ENCODE peak calls at places on chromosomes 4 and X, in seven cellular contexts. D, B, V, Q, O, K and P are unnamed samples.

GRCh38 chrX:118730500-118731247 is 3.3 kb downstream of the IL13RA1 start:
- DNase-seq in D (no peak), B (no peak), V (no peak), Q (peak; percentile 68), O (no peak), K (no peak), P (peak; percentile 93)

GRCh38 chrX:103678199-103678993 is 8.1 kb downstream of the MORF4L2 start:
- DNase-seq in D (no peak), B (no peak), V (no peak), Q (no peak), O (no peak), K (no peak), P (peak; percentile 29)

GRCh38 chrX:66632986-66633385 is 5.9 kb downstream of the EDA2R start:
- DNase-seq in D (no peak), B (no peak), V (no peak), Q (no peak), O (no peak), K (no peak), P (peak; percentile 75)

GRCh38 chr4:86587016-86587713 is 7.0 kb upstream of the PTPN13 start:
- DNase-seq in D (no peak), B (no peak), V (no peak), Q (no peak), O (no peak), K (no peak), P (no peak)

GRCh38 chr4:128450326-128451120 is 162.9 kb upstream of the PGRMC2 start:
- DNase-seq in D (no peak), B (no peak), V (no peak), Q (no peak), O (no peak), K (no peak), P (no peak)

GRCh38 chr4:68267433-68267944 is 22.0 kb upstream of the TMPRSS11B start:
- DNase-seq in D (no peak), B (no peak), V (no peak), Q (no peak), O (no peak), K (no peak), P (peak; percentile 20)

GRCh38 chr4:1214101-1215095 is 34.5 kb downstream of the CTBP1 start:
- DNase-seq in D (no peak), B (no peak), V (no peak), Q (no peak), O (no peak), K (no peak), P (no peak)

GRCh38 chrX:87727615-87728014 is 210.0 kb downstream of the KLHL4 start:
- DNase-seq in D (no peak), B (no peak), V (no peak), Q (no peak), O (no peak), K (no peak), P (no peak)

GRCh38 chr4:90357117-90357710 is 230.0 kb downstream of the CCSER1 start:
- DNase-seq in D (peak; percentile 5), B (no peak), V (peak; percentile 16), Q (peak; percentile 37), O (no peak), K (peak; percentile 1), P (peak; percentile 82)